ENCODE peak calls at places on chromosome 3, in four cellular contexts. Z is C1 segment of cervical spinal cord; D is nucleus accumbens; K is effector CD4-positive, alpha-beta T cell. B is an unnamed sample.

GRCh38 chr3:172467170-172467824 is 19.0 kb upstream of the GHSR start:
- DNase-seq in Z (no peak), D (no peak), K (no peak), B (no peak)

GRCh38 chr3:155302476-155302875 is 9.0 kb upstream of the STRIT1 start:
- DNase-seq in Z (no peak), D (no peak), K (no peak), B (no peak)

GRCh38 chr3:146747928-146748327 is 142.8 kb upstream of the PLSCR5 start:
- DNase-seq in Z (no peak), D (no peak), K (no peak), B (no peak)

GRCh38 chr3:136142592-136142991 is 53.5 kb downstream of the MSL2 start:
- DNase-seq in K (no peak), D (no peak), Z (no peak), B (no peak)

GRCh38 chr3:167493240-167493639 is 19.4 kb upstream of the SERPINI2 start:
- DNase-seq in Z (no peak), D (no peak), K (no peak), B (no peak)

GRCh38 chr3:31004025-31004678 is 109.7 kb upstream of the GADL1 start:
- DNase-seq in D (no peak), Z (no peak), K (no peak), B (no peak)

GRCh38 chr3:113685956-113686721 is 10.3 kb downstream of the USF3 start:
- DNase-seq in D (no peak), Z (no peak), K (no peak), B (no peak)

GRCh38 chr3:32487781-32488526 is 14.7 kb downstream of the CMTM6 start:
- DNase-seq in Z (no peak), K (no peak), D (no peak), B (no peak)

GRCh38 chr3:52973806-52974205 is 72.1 kb downstream of the SFMBT1 start:
- DNase-seq in K (no peak), D (no peak), Z (no peak), B (no peak)

GRCh38 chr3:57889807-57890206 is 118.4 kb upstream of the FLNB start:
- DNase-seq in Z (no peak), D (no peak), K (no peak), B (no peak)

GRCh38 chr3:180934638-180935037 is 22.2 kb downstream of the FXR1 start:
- DNase-seq in Z (no peak), D (no peak), K (no peak), B (no peak)

GRCh38 chr3:185744997-185745843 is 79.6 kb downstream of the IGF2BP2 start:
- DNase-seq in D (no peak), Z (no peak), K (no peak), B (no peak)

GRCh38 chr3:48130321-48130881 is 57.8 kb downstream of the CDC25A start:
- DNase-seq in Z (no peak), D (peak), K (no peak), B (no peak)

GRCh38 chr3:193843447-193844301 is 250.7 kb downstream of the OPA1 start:
- DNase-seq in K (no peak), D (no peak), Z (no peak), B (no peak)

GRCh38 chr3:177279118-177279815 is 82.0 kb upstream of the TBL1XR1 start:
- DNase-seq in D (no peak), K (no peak), Z (no peak), B (no peak)

GRCh38 chr3:12471228-12471627 is 13.1 kb upstream of the TSEN2 start:
- DNase-seq in D (peak), Z (no peak), K (no peak), B (no peak)

GRCh38 chr3:123130079-123130726 is 63.4 kb downstream of the PDIA5 start:
- DNase-seq in Z (no peak), D (no peak), K (no peak), B (no peak)

GRCh38 chr3:10516835-10517465 is 11.6 kb upstream of the ATP2B2 start:
- DNase-seq in K (no peak), Z (no peak), D (no peak), B (no peak)

GRCh38 chr3:157573281-157573680 is 70.1 kb upstream of the VEPH1 start:
- DNase-seq in K (no peak), D (no peak), Z (no peak), B (no peak)

GRCh38 chr3:101676219-101676764 is 640 bp downstream of the ZBTB11 start:
- DNase-seq in D (no peak), Z (no peak), K (peak), B (peak)

GRCh38 chr3:196942915-196943277 is 568 bp upstream of the NCBP2 start:
- DNase-seq in K (no peak), Z (no peak), D (no peak), B (no peak)

GRCh38 chr3:52777959-52778805 is 783 bp downstream of the ITIH1 start:
- DNase-seq in D (no peak), Z (no peak), K (no peak), B (no peak)

GRCh38 chr3:167209011-167209410 is 171.1 kb downstream of the ZBBX start:
- DNase-seq in Z (no peak), K (no peak), D (no peak), B (no peak)

GRCh38 chr3:117278424-117279190 is 569.0 kb downstream of the TUSC7 start:
- DNase-seq in Z (no peak), K (no peak), D (no peak), B (no peak)

GRCh38 chr3:160953681-160954080 is 151.5 kb downstream of the B3GALNT1 start:
- DNase-seq in K (no peak), D (no peak), Z (no peak), B (no peak)

GRCh38 chr3:174097686-174098085 is 700.1 kb downstream of the NLGN1 start:
- DNase-seq in Z (no peak), D (no peak), K (no peak), B (no peak)

GRCh38 chr3:15327941-15328340 is 4.4 kb downstream of the SH3BP5 start:
- DNase-seq in D (no peak), Z (no peak), K (peak), B (peak)

GRCh38 chr3:147038456-147038855 is 367.9 kb downstream of the ZIC4 start:
- DNase-seq in Z (no peak), K (no peak), D (no peak), B (no peak)

GRCh38 chr3:158742861-158743260 is 10.6 kb upstream of the RARRES1 start:
- DNase-seq in D (no peak), Z (no peak), K (no peak), B (no peak)

GRCh38 chr3:112048911-112049310 is 14.4 kb downstream of the TMPRSS7 start:
- DNase-seq in D (no peak), K (no peak), Z (no peak), B (no peak)

GRCh38 chr3:155598671-155599070 is 146.2 kb downstream of the PLCH1 start:
- DNase-seq in Z (no peak), D (no peak), K (no peak), B (no peak)